ENCODE peak calls at places on chromosomes 13 and 19, in ten cellular contexts. N is A673, I is adrenal gland, Z is left ventricle myocardium inferior, T is brain microvascular endothelial cell, R is Caco-2, C is pancreas, O is heart left ventricle, D is fibroblast of pulmonary artery, H is HFF-Myc. G is an unnamed sample.

GRCh38 chr19:35704218-35704617 is at the start of gene ZBTB32:
- DNase-seq in N (peak), I (peak), Z (no peak), T (peak), R (no peak), C (no peak), O (peak), D (peak), H (peak), G (no peak)

GRCh38 chr19:16518483-16519229 is 22.5 kb downstream of the C19orf44 start:
- DNase-seq in N (no peak), I (no peak), Z (no peak), T (no peak), R (no peak), C (no peak), O (no peak), D (no peak), H (no peak), G (no peak)

GRCh38 chr19:31863122-31863521 is 482.3 kb upstream of the ZNF507 start:
- DNase-seq in N (no peak), I (no peak), Z (no peak), T (no peak), R (no peak), C (no peak), O (no peak), D (no peak), H (no peak), G (no peak)

GRCh38 chr19:18057557-18057956 is 29.2 kb downstream of the IL12RB1 start:
- DNase-seq in N (no peak), I (peak), Z (peak), T (no peak), R (no peak), C (peak), O (peak), D (no peak), H (no peak), G (no peak)

GRCh38 chr19:14363203-14364097 is 17.8 kb upstream of the ADGRE5 start:
- DNase-seq in N (peak), I (peak), Z (peak), T (peak), R (peak), C (peak), O (peak), D (peak), H (no peak), G (no peak)

GRCh38 chr19:3338541-3339181 is 27.7 kb upstream of the NFIC start:
- DNase-seq in N (no peak), I (peak), Z (peak), T (no peak), R (no peak), C (peak), O (no peak), D (no peak), H (no peak), G (no peak)

GRCh38 chr19:7488736-7489353 is at the start of gene PEX11G:
- DNase-seq in N (peak), I (peak), Z (peak), T (peak), R (peak), C (peak), O (peak), D (peak), H (no peak), G (peak)

GRCh38 chr19:38006361-38007045 is 99.5 kb downstream of the SIPA1L3 start:
- DNase-seq in N (no peak), I (no peak), Z (no peak), T (no peak), R (no peak), C (no peak), O (no peak), D (no peak), H (no peak), G (no peak)

GRCh38 chr19:10271543-10272086 is 695 bp downstream of the ICAM1 start:
- DNase-seq in N (no peak), I (no peak), Z (no peak), T (no peak), R (no peak), C (peak), O (no peak), D (peak), H (no peak), G (no peak)

GRCh38 chr19:48741222-48741999 is 1.0 kb upstream of the RASIP1 start:
- DNase-seq in N (peak), I (peak), Z (peak), T (no peak), R (peak), C (peak), O (peak), D (no peak), H (no peak), G (no peak)

GRCh38 chr13:27966641-27967202 is 2.4 kb downstream of the CDX2 start:
- DNase-seq in N (no peak), I (no peak), Z (no peak), T (no peak), R (peak), C (no peak), O (no peak), D (no peak), H (no peak), G (no peak)

GRCh38 chr19:41702208-41702651 is 6.2 kb upstream of the CEACAM5 start:
- DNase-seq in N (peak), I (no peak), Z (no peak), T (peak), R (no peak), C (no peak), O (no peak), D (peak), H (no peak), G (no peak)

GRCh38 chr19:10461047-10461949 is 41.0 kb downstream of the PDE4A start:
- DNase-seq in N (peak), I (peak), Z (peak), T (peak), R (peak), C (peak), O (peak), D (peak), H (peak), G (peak)

GRCh38 chr19:38686530-38686888 is 39.1 kb downstream of the ACTN4 start:
- DNase-seq in N (no peak), I (no peak), Z (no peak), T (no peak), R (no peak), C (no peak), O (no peak), D (no peak), H (no peak), G (no peak)

GRCh38 chr13:28438067-28438466 is 56.9 kb downstream of the FLT1 start:
- DNase-seq in N (no peak), I (no peak), Z (no peak), T (no peak), R (no peak), C (no peak), O (no peak), D (no peak), H (no peak), G (no peak)

GRCh38 chr19:42343344-42344110 is 18.1 kb downstream of the MEGF8 start:
- DNase-seq in N (no peak), I (no peak), Z (no peak), T (no peak), R (no peak), C (no peak), O (peak), D (no peak), H (no peak), G (no peak)

GRCh38 chr19:47280183-47280797 is 5.6 kb downstream of the INAFM1 start:
- DNase-seq in N (peak), I (no peak), Z (no peak), T (no peak), R (peak), C (no peak), O (no peak), D (peak), H (no peak), G (no peak)

GRCh38 chr13:25300861-25301346 is 521 bp upstream of the NUP58 start:
- DNase-seq in N (no peak), I (peak), Z (peak), T (no peak), R (no peak), C (peak), O (peak), D (peak), H (no peak), G (no peak)

GRCh38 chr13:98524391-98524790 is 52.5 kb downstream of the STK24 start:
- DNase-seq in N (no peak), I (no peak), Z (no peak), T (no peak), R (no peak), C (no peak), O (no peak), D (no peak), H (no peak), G (no peak)

GRCh38 chr13:31236211-31236786 is 36.5 kb downstream of the B3GLCT start:
- DNase-seq in N (peak), I (no peak), Z (no peak), T (peak), R (no peak), C (no peak), O (no peak), D (peak), H (no peak), G (peak)

GRCh38 chr13:20270163-20270865 is 38.2 kb upstream of the GJB6 start:
- DNase-seq in N (no peak), I (no peak), Z (no peak), T (no peak), R (no peak), C (no peak), O (no peak), D (peak), H (no peak), G (no peak)

GRCh38 chr13:52061587-52061986 is 37.1 kb downstream of the UTP14C start:
- DNase-seq in N (peak), I (no peak), Z (no peak), T (no peak), R (no peak), C (no peak), O (no peak), D (no peak), H (no peak), G (no peak)

GRCh38 chr19:294819-295686 is 3.9 kb upstream of the PLPP2 start:
- DNase-seq in N (peak), I (no peak), Z (no peak), T (peak), R (no peak), C (no peak), O (no peak), D (peak), H (no peak), G (no peak)
- H3K4me3 ChIP-seq in N (no peak), I (no peak), Z (peak), T (peak), R (no peak), C (no peak), O (peak), D (no peak), H (no peak), G (peak)

DNA sequence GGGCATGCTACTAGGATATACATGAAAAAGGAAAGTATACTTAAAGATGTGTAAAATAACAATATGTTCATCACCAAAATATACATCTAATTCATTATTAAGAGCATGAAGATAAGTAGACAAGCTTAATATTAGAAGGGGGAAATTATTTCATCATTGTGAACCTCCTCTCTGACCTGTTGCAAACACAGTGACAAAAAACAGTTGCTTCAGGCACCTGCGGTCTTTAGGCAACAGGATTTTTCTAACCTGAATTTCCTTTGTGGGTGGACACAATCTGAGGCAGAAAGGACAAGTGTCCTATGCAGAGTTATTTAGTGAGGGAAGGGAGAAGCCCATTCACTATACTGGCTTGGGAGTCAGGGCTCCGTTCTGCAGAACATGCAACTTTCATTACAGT is 6.3 kb downstream of the FREM2 start:
- DNase-seq in N (no peak), I (no peak), Z (no peak), T (no peak), R (no peak), C (no peak), O (no peak), D (no peak), H (no peak), G (no peak)
- H3K4me3 ChIP-seq in N (no peak), I (no peak), Z (no peak), T (no peak), R (no peak), C (no peak), O (no peak), D (no peak), H (no peak), G (no peak)

GRCh38 chr13:91270031-91270430 is 77.5 kb upstream of the MIR17HG start:
- DNase-seq in N (peak), I (no peak), Z (no peak), T (peak), R (no peak), C (no peak), O (no peak), D (peak), H (no peak), G (no peak)

GRCh38 chr13:91269237-91269636 is 78.2 kb upstream of the MIR17HG start:
- DNase-seq in N (no peak), I (no peak), Z (no peak), T (no peak), R (no peak), C (no peak), O (no peak), D (no peak), H (no peak), G (no peak)

GRCh38 chr13:91277013-91277676 is 70.3 kb upstream of the MIR17HG start:
- DNase-seq in N (no peak), I (no peak), Z (no peak), T (no peak), R (no peak), C (no peak), O (no peak), D (no peak), H (no peak), G (no peak)

GRCh38 chr13:91273675-91274074 is 73.8 kb upstream of the MIR17HG start:
- DNase-seq in N (no peak), I (no peak), Z (no peak), T (no peak), R (no peak), C (no peak), O (no peak), D (no peak), H (no peak), G (no peak)

GRCh38 chr13:91272235-91272777 is 75.2 kb upstream of the MIR17HG start:
- DNase-seq in N (no peak), I (no peak), Z (no peak), T (no peak), R (no peak), C (no peak), O (no peak), D (no peak), H (no peak), G (no peak)
- H3K4me3 ChIP-seq in N (no peak), I (no peak), Z (no peak), T (no peak), R (no peak), C (no peak), O (no peak), D (no peak), H (no peak), G (no peak)

DNA sequence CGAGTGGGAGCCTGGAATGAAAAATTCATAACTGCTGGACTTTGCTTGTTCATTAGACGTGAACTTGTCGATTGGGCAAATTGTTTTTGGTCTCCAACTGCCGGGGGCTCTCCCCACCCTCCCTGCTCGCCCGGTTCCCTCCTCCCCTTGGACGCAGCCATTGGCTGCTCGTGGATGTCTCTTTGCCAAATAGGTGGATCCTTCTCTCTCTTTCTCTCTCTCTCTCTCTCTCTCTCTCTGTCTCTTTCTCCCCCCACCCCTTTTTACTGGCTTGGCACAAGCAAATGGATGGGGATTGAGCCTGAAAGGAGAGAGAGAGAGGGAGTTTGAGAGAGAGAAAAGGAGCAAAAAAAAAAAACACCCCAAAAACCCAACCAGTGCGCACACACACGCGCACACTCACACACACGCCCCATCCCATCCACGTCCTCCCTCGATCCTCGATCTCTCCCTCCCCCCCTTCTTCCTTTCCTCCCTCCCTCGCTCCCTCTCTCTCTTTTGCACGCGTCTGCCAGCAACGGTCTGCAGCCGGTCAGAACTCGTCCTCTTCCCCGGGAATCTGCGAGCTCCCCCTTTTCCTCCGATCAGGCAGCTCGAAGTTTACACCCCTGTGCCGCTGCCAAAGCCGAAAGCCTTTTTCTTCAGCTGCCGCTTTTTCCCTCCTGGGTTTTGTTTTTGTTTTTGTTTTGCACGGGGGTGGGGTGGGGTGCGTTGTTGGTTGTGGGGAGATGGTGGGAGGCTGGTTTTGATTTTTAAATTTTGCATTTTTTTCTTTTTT is 27.8 kb downstream of the NFIX start:
- DNase-seq in N (peak), I (peak), Z (peak), T (peak), R (no peak), C (peak), O (peak), D (peak), H (peak), G (peak)
- H3K4me3 ChIP-seq in N (peak), I (peak), Z (peak), T (peak), R (no peak), C (no peak), O (peak), D (peak), H (peak), G (peak)

DNA sequence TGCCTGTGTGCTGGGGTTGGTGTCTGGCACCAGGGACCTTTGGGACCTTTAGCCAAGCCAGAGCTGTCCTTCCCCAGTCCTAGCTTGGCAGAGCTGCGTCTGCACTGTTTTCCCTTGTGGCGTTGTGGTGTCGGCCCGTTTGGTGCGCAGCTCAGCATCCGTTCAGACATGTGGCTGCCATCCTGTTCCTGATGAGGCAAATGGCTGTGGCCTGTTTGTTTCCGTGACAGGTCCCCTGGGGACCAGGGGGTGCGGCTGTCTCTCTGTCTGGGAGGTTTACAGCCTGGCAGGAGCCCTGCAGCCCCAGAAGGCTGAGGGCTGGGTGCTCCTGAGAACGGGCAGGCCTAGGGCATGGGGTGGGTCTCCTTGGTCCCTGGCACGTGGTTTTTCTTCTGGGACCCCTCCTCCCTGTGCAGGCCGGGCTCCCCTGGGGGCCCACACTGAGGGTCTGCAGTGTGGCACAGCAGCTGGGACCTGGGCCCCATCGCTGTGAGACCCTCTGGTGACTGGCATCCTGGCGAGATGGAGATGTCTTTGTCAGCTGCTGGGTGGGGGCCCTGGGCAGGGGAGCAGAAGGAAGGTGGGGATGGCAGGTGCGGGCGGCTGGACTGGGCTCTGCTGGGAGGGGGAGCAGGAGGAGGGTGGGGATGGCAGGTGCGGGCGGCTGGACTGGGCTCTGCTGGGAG is 4.0 kb downstream of the SPPL2B start:
- DNase-seq in N (peak), I (peak), Z (peak), T (no peak), R (no peak), C (no peak), O (peak), D (no peak), H (no peak), G (no peak)
- H3K4me3 ChIP-seq in N (no peak), I (no peak), Z (no peak), T (no peak), R (no peak), C (no peak), O (no peak), D (no peak), H (no peak), G (no peak)

GRCh38 chr19:53882391-53883050 is 524 bp downstream of the PRKCG start:
- DNase-seq in N (no peak), I (no peak), Z (no peak), T (no peak), R (no peak), C (no peak), O (no peak), D (no peak), H (no peak), G (no peak)
- H3K4me3 ChIP-seq in N (peak), I (no peak), Z (peak), T (no peak), R (peak), C (peak), O (peak), D (no peak), H (peak), G (peak)

GRCh38 chr13:106391271-106391670 is 144.2 kb downstream of the EFNB2 start:
- DNase-seq in N (no peak), I (no peak), Z (no peak), T (no peak), R (no peak), C (no peak), O (no peak), D (no peak), H (no peak), G (no peak)

GRCh38 chr13:106390360-106390759 is 145.1 kb downstream of the EFNB2 start:
- DNase-seq in N (no peak), I (no peak), Z (no peak), T (no peak), R (no peak), C (no peak), O (no peak), D (no peak), H (no peak), G (no peak)

GRCh38 chr13:106398289-106398688 is 137.2 kb downstream of the EFNB2 start:
- DNase-seq in N (no peak), I (no peak), Z (no peak), T (no peak), R (no peak), C (no peak), O (no peak), D (no peak), H (no peak), G (no peak)

GRCh38 chr13:106393776-106394175 is 141.7 kb downstream of the EFNB2 start:
- DNase-seq in N (no peak), I (no peak), Z (no peak), T (no peak), R (no peak), C (no peak), O (no peak), D (peak), H (no peak), G (no peak)
- H3K4me3 ChIP-seq in N (no peak), I (no peak), Z (no peak), T (no peak), R (no peak), C (no peak), O (no peak), D (no peak), H (no peak), G (no peak)

GRCh38 chr13:110128546-110128945 is 178.4 kb downstream of the COL4A1 start:
- DNase-seq in N (no peak), I (no peak), Z (no peak), T (no peak), R (no peak), C (no peak), O (no peak), D (peak), H (no peak), G (no peak)
- H3K4me3 ChIP-seq in N (no peak), I (no peak), Z (peak), T (no peak), R (no peak), C (no peak), O (no peak), D (no peak), H (no peak), G (no peak)

DNA sequence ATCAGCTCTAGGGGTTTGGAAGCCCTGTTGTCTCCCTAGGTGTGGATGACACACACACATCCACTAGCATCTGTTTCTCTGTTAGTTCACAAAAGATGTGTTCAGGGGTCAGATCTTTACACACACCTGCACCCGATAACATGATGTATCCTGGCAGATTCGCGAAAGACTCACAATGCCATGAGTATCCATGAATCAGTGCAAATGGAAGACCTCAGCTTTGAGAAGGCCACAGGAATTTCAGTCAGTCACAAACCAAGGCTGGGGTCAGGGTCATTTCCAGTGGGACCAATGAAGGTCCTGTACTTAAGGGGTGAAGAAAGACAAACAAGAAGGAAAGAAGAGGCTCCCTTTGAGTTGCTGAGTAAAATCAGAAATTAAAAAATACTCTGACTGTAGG is 898.2 kb downstream of the UQCRFS1 start:
- DNase-seq in N (no peak), I (no peak), Z (no peak), T (no peak), R (no peak), C (no peak), O (no peak), D (no peak), H (no peak), G (no peak)
- H3K4me3 ChIP-seq in N (no peak), I (no peak), Z (no peak), T (no peak), R (no peak), C (no peak), O (no peak), D (no peak), H (no peak), G (no peak)